ENCODE peak calls at places on chromosomes 6 and 20, in seven cellular contexts. B is CD8-positive, alpha-beta T cell; G is HFFc6; Z is NCI-H345; O is adipocyte; W is iris pigment epithelial cell; I is NCI-H1436 treated with DMSO at 0.1 percent for 48 hours. L is an unnamed sample.

GRCh38 chr6:31214516-31214915 is 44.0 kb upstream of the POU5F1 start:
- DNase-seq in B (no peak), G (no peak), Z (no peak), O (no peak), W (no peak), I (no peak), L (no peak)

GRCh38 chr6:157143171-157143884 is 180.0 kb downstream of the TMEM242 start:
- DNase-seq in B (no peak), G (peak), Z (no peak), O (peak), W (peak), I (no peak), L (no peak)

GRCh38 chr20:12482661-12483060 is 526.1 kb upstream of the SPTLC3 start:
- DNase-seq in B (no peak), G (no peak), Z (no peak), O (no peak), W (no peak), I (no peak), L (no peak)

GRCh38 chr6:152170702-152171667 is 363.5 kb downstream of the ESR1 start:
- DNase-seq in B (no peak), G (no peak), Z (no peak), O (peak), W (peak), I (no peak), L (no peak)

GRCh38 chr6:14489445-14489844 is 371.9 kb downstream of the CD83 start:
- DNase-seq in B (no peak), G (no peak), Z (no peak), O (no peak), W (no peak), I (no peak), L (no peak)

GRCh38 chr6:87102296-87102695 is 7.4 kb upstream of the CGA start:
- DNase-seq in B (no peak), G (no peak), Z (no peak), O (no peak), W (no peak), I (peak), L (no peak)

GRCh38 chr20:10352934-10353866 is 80.8 kb downstream of the MKKS start:
- DNase-seq in B (no peak), G (no peak), Z (no peak), O (no peak), W (peak), I (no peak), L (no peak)

GRCh38 chr6:57172136-57173055 is at the start of gene BAG2:
- DNase-seq in B (peak), G (peak), Z (peak), O (peak), W (peak), I (no peak), L (peak)

GRCh38 chr6:76631641-76632040 is 559.2 kb upstream of the IMPG1 start:
- DNase-seq in B (no peak), G (no peak), Z (no peak), O (no peak), W (no peak), I (no peak), L (no peak)

GRCh38 chr6:165850434-165851019 is 187.5 kb upstream of the PDE10A start:
- DNase-seq in B (peak), G (peak), Z (peak), O (peak), W (peak), I (no peak), L (peak)

GRCh38 chr6:54586251-54586650 is 260.3 kb upstream of the FAM83B start:
- DNase-seq in B (no peak), G (no peak), Z (no peak), O (peak), W (peak), I (no peak), L (no peak)

GRCh38 chr20:53872561-53873248 is 197.7 kb downstream of the BCAS1 start:
- DNase-seq in B (peak), G (no peak), Z (no peak), O (peak), W (no peak), I (no peak), L (peak)

GRCh38 chr6:38436726-38437465 is 202.8 kb downstream of the BTBD9 start:
- DNase-seq in B (no peak), G (peak), Z (no peak), O (peak), W (peak), I (no peak), L (no peak)

GRCh38 chr20:5918856-5919633 is 31.3 kb downstream of the TRMT6 start:
- DNase-seq in B (no peak), G (peak), Z (no peak), O (peak), W (peak), I (no peak), L (no peak)

GRCh38 chr6:44036699-44037101 is 90.6 kb downstream of the MRPL14 start:
- DNase-seq in B (no peak), G (no peak), Z (no peak), O (no peak), W (no peak), I (no peak), L (no peak)

L was measured in Peyer's patch.